ENCODE peak calls at places on chromosomes 6 and 20, in eight cellular contexts. One of them, this sample, is unnamed.
A peak's percentile ranks its signal among the peaks of the same experiment; 100 is the strongest.

GRCh38 chr6:125188594-125189203 is 35.1 kb downstream of the TPD52L1 start:
- DNase-seq in astrocyte of the spinal cord: no peak
- DNase-seq in activated naive CD4-positive, alpha-beta T cell treated with anti-CD3 and anti-CD28 coated beads for 36 hours: no peak
- DNase-seq in psoas muscle: no peak
- DNase-seq in HTR-8/SVneo: no peak
- DNase-seq in iPS-NIHi11: no peak
- DNase-seq in AML-193: no peak
- DNase-seq in tibial artery: no peak
- DNase-seq in this sample: no peak

GRCh38 chr6:82840571-82840970 is 225.1 kb downstream of the UBE3D start:
- DNase-seq in astrocyte of the spinal cord: peak; percentile 42
- DNase-seq in activated naive CD4-positive, alpha-beta T cell treated with anti-CD3 and anti-CD28 coated beads for 36 hours: no peak
- DNase-seq in psoas muscle: no peak
- DNase-seq in HTR-8/SVneo: no peak
- DNase-seq in iPS-NIHi11: no peak
- DNase-seq in AML-193: no peak
- DNase-seq in tibial artery: no peak
- DNase-seq in this sample: no peak

GRCh38 chr6:25694366-25694765 is 42.4 kb downstream of the SCGN start:
- DNase-seq in astrocyte of the spinal cord: no peak
- DNase-seq in activated naive CD4-positive, alpha-beta T cell treated with anti-CD3 and anti-CD28 coated beads for 36 hours: no peak
- DNase-seq in psoas muscle: no peak
- DNase-seq in HTR-8/SVneo: no peak
- DNase-seq in iPS-NIHi11: no peak
- DNase-seq in AML-193: no peak
- DNase-seq in tibial artery: no peak
- DNase-seq in this sample: no peak

GRCh38 chr6:147040041-147040440 is 164.2 kb upstream of the STXBP5 start:
- DNase-seq in astrocyte of the spinal cord: peak; percentile 9
- DNase-seq in activated naive CD4-positive, alpha-beta T cell treated with anti-CD3 and anti-CD28 coated beads for 36 hours: no peak
- DNase-seq in psoas muscle: no peak
- DNase-seq in HTR-8/SVneo: no peak
- DNase-seq in iPS-NIHi11: no peak
- DNase-seq in AML-193: no peak
- DNase-seq in tibial artery: no peak
- DNase-seq in this sample: no peak

GRCh38 chr6:113595921-113596376 is 261.2 kb upstream of the MARCKS start:
- DNase-seq in astrocyte of the spinal cord: peak; percentile 72
- DNase-seq in activated naive CD4-positive, alpha-beta T cell treated with anti-CD3 and anti-CD28 coated beads for 36 hours: no peak
- DNase-seq in psoas muscle: no peak
- DNase-seq in HTR-8/SVneo: no peak
- DNase-seq in iPS-NIHi11: peak; percentile 13
- DNase-seq in AML-193: no peak
- DNase-seq in tibial artery: no peak
- DNase-seq in this sample: no peak

GRCh38 chr20:39117486-39117885 is 155.3 kb downstream of the DHX35 start:
- DNase-seq in astrocyte of the spinal cord: peak; percentile 15
- DNase-seq in activated naive CD4-positive, alpha-beta T cell treated with anti-CD3 and anti-CD28 coated beads for 36 hours: no peak
- DNase-seq in psoas muscle: no peak
- DNase-seq in HTR-8/SVneo: peak; percentile 41
- DNase-seq in iPS-NIHi11: no peak
- DNase-seq in AML-193: peak; percentile 25
- DNase-seq in tibial artery: no peak
- DNase-seq in this sample: no peak

GRCh38 chr6:125924169-125924568 is 32.4 kb upstream of the HINT3 start:
- DNase-seq in astrocyte of the spinal cord: no peak
- DNase-seq in activated naive CD4-positive, alpha-beta T cell treated with anti-CD3 and anti-CD28 coated beads for 36 hours: peak; percentile 31
- DNase-seq in psoas muscle: no peak
- DNase-seq in HTR-8/SVneo: no peak
- DNase-seq in iPS-NIHi11: no peak
- DNase-seq in AML-193: peak; percentile 87
- DNase-seq in tibial artery: no peak
- DNase-seq in this sample: no peak

GRCh38 chr6:49713346-49713745 is at the start of gene CRISP2:
- DNase-seq in astrocyte of the spinal cord: no peak
- DNase-seq in activated naive CD4-positive, alpha-beta T cell treated with anti-CD3 and anti-CD28 coated beads for 36 hours: no peak
- DNase-seq in psoas muscle: no peak
- DNase-seq in HTR-8/SVneo: no peak
- DNase-seq in iPS-NIHi11: no peak
- DNase-seq in AML-193: no peak
- DNase-seq in tibial artery: no peak
- DNase-seq in this sample: no peak

GRCh38 chr6:168903638-168904345 is 349.9 kb downstream of the THBS2 start:
- DNase-seq in astrocyte of the spinal cord: no peak
- DNase-seq in activated naive CD4-positive, alpha-beta T cell treated with anti-CD3 and anti-CD28 coated beads for 36 hours: no peak
- DNase-seq in psoas muscle: no peak
- DNase-seq in HTR-8/SVneo: no peak
- DNase-seq in iPS-NIHi11: no peak
- DNase-seq in AML-193: no peak
- DNase-seq in tibial artery: no peak
- DNase-seq in this sample: no peak

GRCh38 chr6:84514089-84514971 is 250.1 kb downstream of the TBX18 start:
- DNase-seq in astrocyte of the spinal cord: no peak
- DNase-seq in activated naive CD4-positive, alpha-beta T cell treated with anti-CD3 and anti-CD28 coated beads for 36 hours: no peak
- DNase-seq in psoas muscle: no peak
- DNase-seq in HTR-8/SVneo: no peak
- DNase-seq in iPS-NIHi11: no peak
- DNase-seq in AML-193: no peak
- DNase-seq in tibial artery: no peak
- DNase-seq in this sample: no peak

This sample was measured in left ventricle myocardium superior.